ENCODE peak calls at places on chromosomes 4 and X, in four cellular contexts. C is HFF-Myc, K is neuronal stem cell, T is T-cell. M is an unnamed sample.

GRCh38 chr4:168558587-168558986 is 61.7 kb downstream of the PALLD start:
- DNase-seq in C (peak; percentile 44), T (no peak), K (no peak), M (no peak)

GRCh38 chr4:62901101-62901500 is 1508.1 kb downstream of the TECRL start:
- DNase-seq in K (no peak), C (no peak), T (no peak), M (no peak)

GRCh38 chr4:145773581-145774234 is 93.8 kb downstream of the C4orf51 start:
- DNase-seq in T (no peak), K (no peak), C (no peak), M (no peak)

GRCh38 chr4:80171251-80171650 is 26.1 kb upstream of the PRDM8 start:
- DNase-seq in C (no peak), T (no peak), K (no peak), M (peak; percentile 39)

GRCh38 chrX:46626566-46626965 is 53.0 kb downstream of the CHST7 start:
- DNase-seq in T (no peak), K (no peak), C (no peak), M (no peak)

GRCh38 chrX:39016551-39016950 is 215.3 kb downstream of the MID1IP1 start:
- DNase-seq in T (no peak), K (no peak), C (no peak), M (no peak)

GRCh38 chr4:16450724-16451123 is 224.5 kb upstream of the TAPT1 start:
- DNase-seq in C (no peak), T (no peak), K (no peak), M (no peak)

GRCh38 chrX:133850414-133850813 is 135.0 kb downstream of the GPC3 start:
- DNase-seq in T (no peak), K (no peak), C (no peak), M (no peak)

GRCh38 chrX:106917830-106918500 is 2.2 kb upstream of the CLDN2 start:
- DNase-seq in K (no peak), T (peak; percentile 14), C (peak; percentile 55), M (no peak)

GRCh38 chr4:39062094-39062493 is at the start of gene KLHL5:
- DNase-seq in C (no peak), K (peak; percentile 43), T (no peak), M (no peak)

GRCh38 chr4:105414316-105414715 is 59.5 kb downstream of the PPA2 start:
- DNase-seq in C (no peak), K (no peak), T (no peak), M (no peak)

GRCh38 chr4:119113033-119113655 is 22.5 kb upstream of the MYOZ2 start:
- DNase-seq in T (no peak), C (peak; percentile 88), K (no peak), M (no peak)

GRCh38 chrX:19571708-19572107 is 56.4 kb upstream of the MAP3K15 start:
- DNase-seq in C (no peak), T (no peak), K (no peak), M (no peak)

GRCh38 chr4:76703123-76703490 is 194.8 kb downstream of the SOWAHB start:
- DNase-seq in C (no peak), K (no peak), T (no peak), M (no peak)

GRCh38 chr4:100166297-100167034 is 23.8 kb downstream of the DDIT4L start:
- DNase-seq in T (no peak), C (no peak), K (no peak), M (no peak)

GRCh38 chr4:153741529-153741928 is 18.3 kb downstream of the RNF175 start:
- DNase-seq in T (no peak), K (no peak), C (no peak), M (no peak)

GRCh38 chr4:172982151-172982590 is 186.4 kb upstream of the GALNT7 start:
- DNase-seq in K (no peak), T (no peak), C (peak; percentile 91), M (no peak)

GRCh38 chr4:173367285-173367684 is 3.5 kb upstream of the SAP30 start:
- DNase-seq in T (no peak), K (no peak), C (no peak), M (no peak)

GRCh38 chr4:118326585-118326984 is 26.2 kb downstream of the PRSS12 start:
- DNase-seq in C (no peak), T (no peak), K (no peak), M (no peak)

GRCh38 chrX:109847257-109848187 is 114.5 kb upstream of the ACSL4 start:
- DNase-seq in C (no peak), T (no peak), K (no peak), M (no peak)

GRCh38 chrX:83845397-83845796 is 15.5 kb upstream of the CYLC1 start:
- DNase-seq in T (no peak), C (no peak), K (peak; percentile 12), M (no peak)